ENCODE peak calls at places on chromosome 2, in five cellular contexts. One of them, this sample, is unnamed.

GRCh38 chr2:74567862-74568261 is 13.3 kb downstream of the DOK1 start:
- DNase-seq in mesenchymal stem cell: no peak
- DNase-seq in H1: no peak
- DNase-seq in IMR-90: peak
- DNase-seq in H9: no peak
- DNase-seq in this sample: no peak

GRCh38 chr2:237298323-237299118 is 115.4 kb downstream of the COL6A3 start:
- DNase-seq in mesenchymal stem cell: peak
- DNase-seq in IMR-90: peak
- DNase-seq in H1: no peak
- DNase-seq in H9: no peak
- DNase-seq in this sample: no peak

GRCh38 chr2:36568533-36569246 is 29.3 kb downstream of the FEZ2 start:
- DNase-seq in H9: no peak
- DNase-seq in mesenchymal stem cell: peak
- DNase-seq in H1: no peak
- DNase-seq in IMR-90: peak
- DNase-seq in this sample: no peak

GRCh38 chr2:190044866-190045265 is 17.7 kb downstream of the MSTN start:
- DNase-seq in IMR-90: no peak
- DNase-seq in H1: no peak
- DNase-seq in mesenchymal stem cell: no peak
- DNase-seq in H9: no peak
- DNase-seq in this sample: no peak

GRCh38 chr2:200750323-200750910 is 61.3 kb upstream of the BZW1 start:
- DNase-seq in H9: no peak
- DNase-seq in IMR-90: no peak
- DNase-seq in H1: no peak
- DNase-seq in mesenchymal stem cell: no peak
- DNase-seq in this sample: peak

GRCh38 chr2:60070166-60070565 is 483.3 kb downstream of the BCL11A start:
- DNase-seq in H1: no peak
- DNase-seq in mesenchymal stem cell: no peak
- DNase-seq in IMR-90: no peak
- DNase-seq in H9: no peak
- DNase-seq in this sample: no peak

GRCh38 chr2:110125292-110125691 is 9.7 kb upstream of the MALL start:
- DNase-seq in H9: no peak
- DNase-seq in IMR-90: peak
- DNase-seq in H1: no peak
- DNase-seq in mesenchymal stem cell: peak
- DNase-seq in this sample: no peak

GRCh38 chr2:229235136-229235914 is 35.8 kb downstream of the PID1 start:
- DNase-seq in H1: peak
- DNase-seq in mesenchymal stem cell: peak
- DNase-seq in H9: peak
- DNase-seq in IMR-90: peak
- DNase-seq in this sample: peak

GRCh38 chr2:61255580-61256437 is 93.8 kb downstream of the C2orf74 start:
- DNase-seq in mesenchymal stem cell: peak
- DNase-seq in H9: no peak
- DNase-seq in IMR-90: peak
- DNase-seq in H1: no peak
- DNase-seq in this sample: no peak

GRCh38 chr2:67927489-67927888 is 135.3 kb downstream of the C1D start:
- DNase-seq in IMR-90: no peak
- DNase-seq in H9: peak
- DNase-seq in mesenchymal stem cell: no peak
- DNase-seq in H1: no peak
- DNase-seq in this sample: peak

GRCh38 chr2:96754317-96754716 is 6.4 kb upstream of the CNNM4 start:
- DNase-seq in H1: no peak
- DNase-seq in mesenchymal stem cell: no peak
- DNase-seq in H9: no peak
- DNase-seq in IMR-90: no peak
- DNase-seq in this sample: no peak

GRCh38 chr2:164910091-164910899 is 45.0 kb downstream of the SLC38A11 start:
- DNase-seq in mesenchymal stem cell: peak
- DNase-seq in IMR-90: peak
- DNase-seq in H9: no peak
- DNase-seq in H1: no peak
- DNase-seq in this sample: peak

GRCh38 chr2:96131152-96131817 is 7.0 kb downstream of the ASTL start:
- DNase-seq in H9: no peak
- DNase-seq in H1: no peak
- DNase-seq in IMR-90: no peak
- DNase-seq in mesenchymal stem cell: no peak
- DNase-seq in this sample: no peak

GRCh38 chr2:210617732-210618330 is 61.4 kb downstream of the CPS1 start:
- DNase-seq in IMR-90: peak
- DNase-seq in mesenchymal stem cell: peak
- DNase-seq in H1: no peak
- DNase-seq in H9: no peak
- DNase-seq in this sample: peak

GRCh38 chr2:98086491-98087446 is at the start of gene VWA3B:
- DNase-seq in H9: peak
- DNase-seq in IMR-90: no peak
- DNase-seq in H1: peak
- DNase-seq in mesenchymal stem cell: peak
- DNase-seq in this sample: peak
- H3K23ac ChIP-seq in H9: no peak
- H3K23ac ChIP-seq in IMR-90: peak
- H3K23ac ChIP-seq in H1: no peak
- H3K23ac ChIP-seq in mesenchymal stem cell: no peak
- H3K23ac ChIP-seq in this sample: no peak

DNA sequence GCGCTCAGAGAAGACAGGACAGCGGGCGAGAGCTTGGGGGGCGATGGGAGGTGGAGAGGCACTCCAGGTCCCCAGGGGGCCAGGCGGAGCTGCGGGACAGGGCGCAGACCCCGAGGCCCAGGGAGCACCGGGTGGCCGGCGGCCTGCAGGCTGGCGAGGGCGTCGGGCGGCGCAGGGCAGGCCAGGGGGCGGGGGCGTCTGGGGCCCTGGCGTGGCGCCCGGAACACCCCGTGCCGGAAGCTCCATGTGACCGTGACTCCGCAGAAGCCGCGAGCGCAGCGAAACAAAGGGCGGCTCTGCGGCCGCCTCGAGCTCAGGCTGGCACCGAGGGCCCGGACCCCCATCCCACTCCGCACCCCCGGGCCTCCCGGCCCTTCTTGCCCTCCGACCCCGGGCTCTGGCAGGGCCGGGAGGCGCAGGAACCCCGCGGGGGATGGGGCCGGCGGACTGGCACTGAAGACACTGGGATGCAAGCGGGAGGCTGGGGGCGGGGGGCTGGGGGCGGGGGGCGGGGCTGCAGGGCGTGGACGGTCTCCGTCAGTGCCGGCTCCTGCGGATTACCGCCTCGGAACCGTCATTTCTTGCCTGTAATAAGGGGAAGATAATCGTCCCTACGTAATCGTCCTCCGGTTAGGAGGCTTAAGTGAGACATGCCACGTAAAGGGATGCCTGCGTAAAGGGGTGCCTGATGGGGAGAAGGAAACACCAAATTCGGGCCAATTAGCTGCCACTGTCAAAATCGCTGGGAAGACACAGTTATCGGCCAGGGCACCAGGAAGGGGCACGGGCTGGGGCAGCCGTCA is 19.2 kb downstream of the SH2D6 start:
- DNase-seq in IMR-90: peak
- DNase-seq in H9: peak
- DNase-seq in H1: peak
- DNase-seq in mesenchymal stem cell: peak
- DNase-seq in this sample: peak
- H2BK15ac ChIP-seq in IMR-90: peak
- H2BK15ac ChIP-seq in H9: no peak
- H2BK15ac ChIP-seq in H1: peak
- H2BK15ac ChIP-seq in mesenchymal stem cell: peak
- H2BK15ac ChIP-seq in this sample: peak

GRCh38 chr2:192559541-192560126 is 364.9 kb upstream of the TMEFF2 start:
- DNase-seq in H1: no peak
- DNase-seq in IMR-90: no peak
- DNase-seq in mesenchymal stem cell: no peak
- DNase-seq in H9: no peak
- DNase-seq in this sample: peak

GRCh38 chr2:192555740-192556139 is 361.0 kb upstream of the TMEFF2 start:
- DNase-seq in IMR-90: no peak
- DNase-seq in mesenchymal stem cell: no peak
- DNase-seq in H9: no peak
- DNase-seq in H1: no peak
- DNase-seq in this sample: no peak

GRCh38 chr2:192560326-192560725 is 365.6 kb upstream of the TMEFF2 start:
- DNase-seq in mesenchymal stem cell: no peak
- DNase-seq in IMR-90: no peak
- DNase-seq in H1: no peak
- DNase-seq in H9: no peak
- DNase-seq in this sample: no peak

DNA sequence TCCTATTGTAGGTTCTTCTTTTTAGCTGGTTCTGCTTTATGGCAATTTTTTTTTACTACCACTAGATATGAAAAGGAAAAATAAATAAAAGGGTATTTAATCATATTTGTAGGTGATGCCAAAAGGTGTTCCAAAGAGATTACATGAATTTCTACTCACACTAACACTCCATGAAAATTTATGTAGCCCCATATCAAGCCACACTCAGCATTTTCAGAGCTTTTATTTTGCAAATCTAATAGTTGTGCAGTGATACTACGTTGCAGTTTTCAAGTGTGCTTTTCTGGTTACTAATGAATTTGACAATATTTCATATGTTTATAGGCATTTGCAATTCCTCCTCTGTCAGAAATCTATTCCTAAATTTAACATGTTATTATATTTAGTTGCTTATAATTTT is 363.9 kb upstream of the TMEFF2 start:
- DNase-seq in H1: no peak
- DNase-seq in IMR-90: no peak
- DNase-seq in H9: no peak
- DNase-seq in mesenchymal stem cell: no peak
- DNase-seq in this sample: no peak
- H3K23ac ChIP-seq in H1: no peak
- H3K23ac ChIP-seq in IMR-90: no peak
- H3K23ac ChIP-seq in H9: no peak
- H3K23ac ChIP-seq in mesenchymal stem cell: no peak
- H3K23ac ChIP-seq in this sample: no peak

GRCh38 chr2:10915236-10915635 is 3.5 kb downstream of the KCNF1 start:
- DNase-seq in mesenchymal stem cell: no peak
- DNase-seq in IMR-90: no peak
- DNase-seq in H9: peak
- DNase-seq in H1: no peak
- DNase-seq in this sample: no peak
- H2BK15ac ChIP-seq in mesenchymal stem cell: no peak
- H2BK15ac ChIP-seq in IMR-90: no peak
- H2BK15ac ChIP-seq in H9: no peak
- H2BK15ac ChIP-seq in H1: no peak
- H2BK15ac ChIP-seq in this sample: no peak